ENCODE peak calls at places on chromosomes 11 and 22, in five cellular contexts. One of them, this sample, is unnamed.

GRCh38 chr11:1153105-1153950 is 4.4 kb upstream of the MUC5AC start:
- DNase-seq in DMS53: peak
- DNase-seq in SJSA1: peak
- DNase-seq in NCI-H1436: no peak
- DNase-seq in NCI-H69: peak
- DNase-seq in this sample: no peak

GRCh38 chr11:44309483-44310197 is at the start of gene ALX4:
- DNase-seq in SJSA1: peak
- DNase-seq in DMS53: peak
- DNase-seq in NCI-H69: peak
- DNase-seq in NCI-H1436: no peak
- DNase-seq in this sample: no peak

GRCh38 chr22:31932863-31933262 is 11.5 kb upstream of the YWHAH start:
- DNase-seq in NCI-H69: no peak
- DNase-seq in DMS53: no peak
- DNase-seq in SJSA1: no peak
- DNase-seq in NCI-H1436: no peak
- DNase-seq in this sample: no peak

GRCh38 chr22:49847751-49848689 is 5.6 kb upstream of the ZBED4 start:
- DNase-seq in NCI-H1436: no peak
- DNase-seq in NCI-H69: peak
- DNase-seq in DMS53: peak
- DNase-seq in SJSA1: no peak
- DNase-seq in this sample: no peak

GRCh38 chr11:3022982-3023381 is 30.9 kb upstream of the NAP1L4 start:
- DNase-seq in SJSA1: no peak
- DNase-seq in NCI-H1436: no peak
- DNase-seq in NCI-H69: no peak
- DNase-seq in DMS53: no peak
- DNase-seq in this sample: no peak

GRCh38 chr11:10293423-10294288 is at the start of gene SBF2:
- DNase-seq in SJSA1: peak
- DNase-seq in DMS53: peak
- DNase-seq in NCI-H1436: peak
- DNase-seq in NCI-H69: peak
- DNase-seq in this sample: peak

GRCh38 chr11:126345759-126346585 is 9.5 kb upstream of the ST3GAL4 start:
- DNase-seq in NCI-H69: peak
- DNase-seq in SJSA1: no peak
- DNase-seq in NCI-H1436: no peak
- DNase-seq in DMS53: peak
- DNase-seq in this sample: peak

GRCh38 chr11:70466154-70466553 is 67.8 kb downstream of the CTTN start:
- DNase-seq in DMS53: no peak
- DNase-seq in NCI-H1436: no peak
- DNase-seq in SJSA1: peak
- DNase-seq in NCI-H69: no peak
- DNase-seq in this sample: no peak

GRCh38 chr11:18367431-18367830 is 26.9 kb upstream of the LDHA start:
- DNase-seq in NCI-H69: no peak
- DNase-seq in SJSA1: no peak
- DNase-seq in DMS53: no peak
- DNase-seq in NCI-H1436: no peak
- DNase-seq in this sample: no peak

GRCh38 chr11:10606536-10607208 is 38.2 kb upstream of the LYVE1 start:
- DNase-seq in NCI-H69: no peak
- DNase-seq in SJSA1: no peak
- DNase-seq in DMS53: no peak
- DNase-seq in NCI-H1436: no peak
- DNase-seq in this sample: peak

GRCh38 chr22:24337894-24338645 is 67.4 kb downstream of the SPECC1L start:
- DNase-seq in SJSA1: no peak
- DNase-seq in NCI-H69: no peak
- DNase-seq in NCI-H1436: no peak
- DNase-seq in DMS53: no peak
- DNase-seq in this sample: no peak

GRCh38 chr22:37741312-37741795 is 44.5 kb downstream of the TRIOBP start:
- DNase-seq in DMS53: peak
- DNase-seq in NCI-H69: peak
- DNase-seq in SJSA1: peak
- DNase-seq in NCI-H1436: no peak
- DNase-seq in this sample: no peak

GRCh38 chr11:60492488-60493009 is at the start of gene MS4A12:
- DNase-seq in SJSA1: no peak
- DNase-seq in DMS53: no peak
- DNase-seq in NCI-H1436: no peak
- DNase-seq in NCI-H69: no peak
- DNase-seq in this sample: no peak

GRCh38 chr22:22092101-22092500 is 109.5 kb upstream of the TOP3B start:
- DNase-seq in DMS53: no peak
- DNase-seq in NCI-H69: no peak
- DNase-seq in NCI-H1436: no peak
- DNase-seq in SJSA1: no peak
- DNase-seq in this sample: no peak

GRCh38 chr22:49192180-49192856 is 635.4 kb downstream of the BRD1 start:
- DNase-seq in NCI-H1436: no peak
- DNase-seq in NCI-H69: peak
- DNase-seq in DMS53: no peak
- DNase-seq in SJSA1: no peak
- DNase-seq in this sample: no peak

GRCh38 chr11:11003226-11003625 is 145.4 kb upstream of the ZBED5 start:
- DNase-seq in NCI-H1436: no peak
- DNase-seq in SJSA1: no peak
- DNase-seq in DMS53: no peak
- DNase-seq in NCI-H69: no peak
- DNase-seq in this sample: no peak

GRCh38 chr11:102886999-102887398 is 12.2 kb upstream of the MMP12 start:
- DNase-seq in SJSA1: no peak
- DNase-seq in NCI-H1436: no peak
- DNase-seq in DMS53: no peak
- DNase-seq in NCI-H69: peak
- DNase-seq in this sample: peak

GRCh38 chr11:121829159-121829643 is 286.8 kb downstream of the BLID start:
- DNase-seq in NCI-H69: peak
- DNase-seq in DMS53: peak
- DNase-seq in NCI-H1436: no peak
- DNase-seq in SJSA1: no peak
- DNase-seq in this sample: peak

GRCh38 chr11:62930157-62930556 is 9.0 kb upstream of the CHRM1 start:
- DNase-seq in SJSA1: no peak
- DNase-seq in NCI-H1436: no peak
- DNase-seq in DMS53: no peak
- DNase-seq in NCI-H69: no peak
- DNase-seq in this sample: no peak

GRCh38 chr22:27310966-27311665 is 490.4 kb downstream of the MN1 start:
- DNase-seq in NCI-H1436: no peak
- DNase-seq in NCI-H69: no peak
- DNase-seq in SJSA1: no peak
- DNase-seq in DMS53: no peak
- DNase-seq in this sample: no peak

GRCh38 chr11:11230802-11231562 is 122.1 kb downstream of the CSNK2A3 start:
- DNase-seq in SJSA1: no peak
- DNase-seq in NCI-H1436: no peak
- DNase-seq in DMS53: peak
- DNase-seq in NCI-H69: peak
- DNase-seq in this sample: no peak

GRCh38 chr22:23828800-23829680 is 9.8 kb downstream of the DERL3 start:
- DNase-seq in NCI-H69: no peak
- DNase-seq in DMS53: no peak
- DNase-seq in SJSA1: no peak
- DNase-seq in NCI-H1436: no peak
- DNase-seq in this sample: no peak

GRCh38 chr22:33865248-33865647 is 55.0 kb downstream of the LARGE1 start:
- DNase-seq in NCI-H69: no peak
- DNase-seq in DMS53: no peak
- DNase-seq in SJSA1: no peak
- DNase-seq in NCI-H1436: no peak
- DNase-seq in this sample: no peak

GRCh38 chr22:37911273-37911672 is 5.2 kb downstream of the MICALL1 start:
- DNase-seq in NCI-H69: no peak
- DNase-seq in NCI-H1436: no peak
- DNase-seq in SJSA1: no peak
- DNase-seq in DMS53: no peak
- DNase-seq in this sample: no peak

This sample was measured in endothelial cell of umbilical vein.